ENCODE peak calls at places on chromosomes 5 and 9, in four cellular contexts. W, B, G and L are unnamed samples.

GRCh38 chr9:81772144-81772543 is 82.8 kb upstream of the TLE1 start:
- DNase-seq in W (peak), B (no peak), G (no peak), L (no peak)

GRCh38 chr5:132591140-132591539 is 34.4 kb downstream of the RAD50 start:
- DNase-seq in W (peak), B (no peak), G (no peak), L (no peak)

GRCh38 chr9:134570151-134570621 is 71.4 kb upstream of the COL5A1 start:
- DNase-seq in W (no peak), B (no peak), G (peak), L (no peak)

GRCh38 chr5:58114324-58114723 is 345.6 kb downstream of the PLK2 start:
- DNase-seq in W (no peak), B (no peak), G (no peak), L (peak)

GRCh38 chr9:132023409-132024180 is 56.1 kb downstream of the MED27 start:
- DNase-seq in W (no peak), B (no peak), G (no peak), L (no peak)

GRCh38 chr9:4366649-4367330 is 66.9 kb upstream of the GLIS3 start:
- DNase-seq in W (peak), B (peak), G (peak), L (peak)

GRCh38 chr5:150112211-150113046 is 26.1 kb upstream of the CSF1R start:
- DNase-seq in W (peak), B (peak), G (peak), L (peak)

GRCh38 chr5:2227433-2227832 is 344.7 kb upstream of the IRX4 start:
- DNase-seq in W (no peak), B (no peak), G (no peak), L (no peak)

GRCh38 chr5:42520203-42520602 is 97.0 kb downstream of the GHR start:
- DNase-seq in W (no peak), B (no peak), G (no peak), L (no peak)

GRCh38 chr9:20848490-20848889 is 164.4 kb downstream of the FOCAD start:
- DNase-seq in W (peak), B (no peak), G (no peak), L (peak)

GRCh38 chr9:90799271-90799860 is 2.3 kb upstream of the SYK start:
- DNase-seq in W (no peak), B (no peak), G (no peak), L (no peak)

GRCh38 chr5:132433141-132433540 is 57.4 kb downstream of the IRF1 start:
- DNase-seq in W (no peak), B (no peak), G (no peak), L (no peak)

GRCh38 chr9:112890106-112891081 is at the start of gene SLC46A2:
- DNase-seq in W (no peak), B (no peak), G (no peak), L (no peak)

GRCh38 chr5:14873093-14873492 is 1.5 kb upstream of the ANKH start:
- DNase-seq in W (no peak), B (no peak), G (no peak), L (no peak)

GRCh38 chr5:14870347-14871083 is 1.1 kb downstream of the ANKH start:
- DNase-seq in W (no peak), B (no peak), G (peak), L (no peak)

GRCh38 chr5:14872070-14872989 is 752 bp upstream of the ANKH start:
- DNase-seq in W (peak), B (no peak), G (peak), L (peak)

GRCh38 chr5:14871084-14871572 is 450 bp downstream of the ANKH start:
- DNase-seq in W (no peak), B (no peak), G (peak), L (no peak)

DNA sequence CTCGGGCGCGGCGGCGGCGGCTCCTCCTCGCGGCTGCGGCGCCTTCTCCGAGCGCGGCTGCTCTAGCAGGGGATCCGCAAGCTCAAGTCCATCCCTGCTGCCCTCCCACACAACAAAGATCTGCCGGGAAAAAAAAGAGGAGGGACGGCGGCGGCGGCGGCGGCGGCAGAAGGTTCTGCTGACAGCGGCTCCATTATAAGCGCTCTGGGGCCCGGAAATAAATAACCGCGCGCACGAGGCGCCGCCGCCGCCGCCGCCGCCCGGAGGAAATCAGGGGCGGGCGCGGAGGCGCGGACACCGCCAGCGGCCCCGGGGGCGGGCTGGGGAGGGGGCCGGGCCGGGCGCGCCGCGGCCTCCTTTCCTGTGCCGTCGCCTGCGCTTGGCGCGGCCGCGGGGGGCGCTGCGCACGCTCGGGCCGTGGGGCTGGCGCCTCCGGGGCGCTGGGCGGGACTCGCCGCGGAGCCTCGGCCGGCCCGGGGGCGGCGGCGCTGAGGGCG is at the start of gene ANKH:
- DNase-seq in W (peak), B (peak), G (peak), L (peak)
- H3K27ac ChIP-seq in W (no peak), B (peak), G (peak), L (peak)

GRCh38 chr9:15529566-15530324 is 19.0 kb upstream of the PSIP1 start:
- DNase-seq in W (no peak), B (no peak), G (no peak), L (no peak)
- H3K27ac ChIP-seq in W (no peak), B (no peak), G (no peak), L (no peak)

GRCh38 chr5:170305646-170306025 is 8.1 kb upstream of the LCP2 start:
- DNase-seq in W (no peak), B (no peak), G (no peak), L (no peak)
- H3K27ac ChIP-seq in W (no peak), B (no peak), G (no peak), L (no peak)

DNA sequence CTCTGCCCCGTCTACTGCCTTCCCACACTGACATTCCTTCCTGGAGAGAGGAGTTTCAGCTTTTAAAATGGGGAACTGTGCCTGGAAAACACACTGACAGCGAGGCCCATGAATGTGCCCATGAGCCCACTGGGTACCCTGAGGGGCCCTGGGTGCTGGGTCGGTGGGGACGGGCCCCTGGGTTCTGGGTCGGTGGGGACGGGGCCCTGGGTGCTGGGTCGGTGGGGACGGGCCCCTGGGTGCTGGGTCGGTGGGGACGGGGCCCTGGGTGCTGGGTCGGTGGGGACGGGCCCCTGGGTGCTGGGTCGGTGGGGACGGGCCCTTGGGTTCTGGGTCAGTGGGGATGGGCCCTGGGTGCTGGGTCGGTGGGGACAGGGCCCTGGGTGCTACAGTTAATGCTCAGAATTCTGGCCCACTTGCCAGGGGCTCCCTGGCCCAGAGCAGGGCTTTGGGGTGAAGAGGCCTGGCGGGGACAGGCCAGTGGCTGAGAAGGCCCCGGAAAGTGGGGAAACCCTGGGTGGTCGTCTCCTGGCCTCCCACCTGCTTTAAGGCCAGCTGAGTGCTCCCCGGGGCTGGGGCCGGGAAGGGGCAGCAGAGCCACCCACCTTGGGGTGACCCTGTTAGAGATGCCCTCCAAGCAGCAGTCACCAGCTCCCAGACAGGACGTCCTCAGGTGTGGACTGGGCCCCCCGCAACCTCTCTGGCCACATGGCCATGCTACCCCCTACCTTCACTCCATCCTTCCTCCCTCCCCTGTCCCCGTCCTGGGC is 2.5 kb downstream of the GPSM1 start:
- DNase-seq in W (no peak), B (no peak), G (no peak), L (no peak)
- H3K27ac ChIP-seq in W (peak), B (no peak), G (no peak), L (no peak)

DNA sequence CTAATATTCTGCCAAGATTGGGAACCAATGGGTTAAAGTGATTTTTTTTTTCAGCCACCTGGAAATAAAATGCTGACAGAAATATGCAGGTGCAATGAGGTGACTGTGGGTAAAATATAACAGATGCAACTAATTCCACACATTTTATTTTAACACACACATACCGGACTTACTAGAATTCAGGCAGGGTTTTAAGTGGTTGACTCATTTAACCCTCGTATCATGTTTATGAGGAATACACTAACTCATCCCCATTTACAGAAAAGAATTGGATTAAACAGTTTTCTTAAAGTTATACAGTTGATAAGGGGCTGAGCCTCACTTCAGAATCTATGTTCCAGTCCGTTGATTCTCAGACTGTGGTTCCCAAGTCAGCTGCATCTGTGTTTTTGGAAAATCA is 207.5 kb downstream of the CHSY3 start:
- DNase-seq in W (no peak), B (no peak), G (no peak), L (no peak)
- H3K27ac ChIP-seq in W (no peak), B (no peak), G (no peak), L (no peak)

GRCh38 chr5:179553006-179553405 is 2.7 kb downstream of the RUFY1 start:
- DNase-seq in W (no peak), B (no peak), G (no peak), L (no peak)

GRCh38 chr5:179553875-179554274 is 3.5 kb downstream of the RUFY1 start:
- DNase-seq in W (peak), B (peak), G (no peak), L (peak)

GRCh38 chr5:179554981-179555380 is 4.6 kb downstream of the RUFY1 start:
- DNase-seq in W (no peak), B (peak), G (no peak), L (no peak)

GRCh38 chr5:179559280-179560252 is 9.2 kb downstream of the RUFY1 start:
- DNase-seq in W (peak), B (peak), G (peak), L (peak)

GRCh38 chr5:179558912-179559279 is 8.5 kb downstream of the RUFY1 start:
- DNase-seq in W (no peak), B (peak), G (peak), L (peak)
- H3K27ac ChIP-seq in W (peak), B (peak), G (peak), L (peak)

DNA sequence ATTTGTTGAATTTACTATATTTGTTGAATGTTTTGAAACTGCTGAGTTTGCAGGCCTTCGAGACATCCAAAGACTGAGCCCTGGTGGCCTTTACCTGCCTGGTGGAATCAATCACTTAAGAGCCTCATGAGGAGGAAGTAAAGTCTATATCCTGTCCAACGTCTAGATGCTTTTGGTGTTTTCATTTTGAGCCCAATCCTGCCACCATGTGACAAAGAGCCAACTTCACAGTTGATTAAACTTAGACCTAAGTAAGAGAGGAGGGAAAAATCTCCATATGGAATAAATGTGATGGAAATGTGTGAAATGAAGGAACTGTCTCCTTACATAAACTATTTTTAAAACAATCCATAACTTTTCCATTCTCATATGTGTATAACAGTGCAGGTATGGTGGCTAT is 220.1 kb downstream of the PRR16 start:
- DNase-seq in W (no peak), B (no peak), G (no peak), L (no peak)
- H3K27ac ChIP-seq in W (no peak), B (peak), G (no peak), L (no peak)